ENCODE peak calls at places on chromosomes 6 and 20, in ten cellular contexts. Y is epithelial cell of proximal tubule, S is nephron progenitor cell, G is tibial nerve, K is GM13976, M is uterus, V is HCT116, H is Caco-2, R is endothelial cell, W is AG09319. T is an unnamed sample.

GRCh38 chr6:139161169-139161568 is 26.3 kb downstream of the HECA start:
- DNase-seq in Y (no peak), S (no peak), G (no peak), K (no peak), M (no peak), V (peak), H (no peak), R (no peak), W (no peak), T (peak)

GRCh38 chr20:57918546-57918945 is 208.7 kb upstream of the PMEPA1 start:
- DNase-seq in Y (no peak), S (no peak), G (no peak), K (no peak), M (no peak), V (no peak), H (no peak), R (no peak), W (no peak), T (no peak)

GRCh38 chr20:17617212-17617867 is 47.5 kb downstream of the DSTN start:
- DNase-seq in Y (no peak), S (peak), G (no peak), K (peak), M (peak), V (peak), H (peak), R (peak), W (no peak), T (peak)

GRCh38 chr6:3912366-3913076 is 63.3 kb downstream of the FAM50B start:
- DNase-seq in Y (no peak), S (no peak), G (no peak), K (no peak), M (peak), V (no peak), H (no peak), R (no peak), W (no peak), T (no peak)

GRCh38 chr6:143759666-143760065 is 81.9 kb downstream of the PHACTR2 start:
- DNase-seq in Y (no peak), S (no peak), G (no peak), K (no peak), M (no peak), V (no peak), H (no peak), R (no peak), W (no peak), T (no peak)

GRCh38 chr6:137811121-137811911 is 55.7 kb upstream of the TNFAIP3 start:
- DNase-seq in Y (peak), S (no peak), G (no peak), K (peak), M (peak), V (peak), H (peak), R (peak), W (peak), T (peak)

GRCh38 chr6:126764104-126764503 is 354.4 kb upstream of the RSPO3 start:
- DNase-seq in Y (no peak), S (no peak), G (no peak), K (no peak), M (no peak), V (no peak), H (no peak), R (no peak), W (no peak), T (no peak)

GRCh38 chr6:134230940-134231339 is 87.0 kb downstream of the SGK1 start:
- DNase-seq in Y (no peak), S (no peak), G (no peak), K (no peak), M (no peak), V (no peak), H (no peak), R (no peak), W (no peak), T (no peak)

GRCh38 chr6:56382416-56382940 is 135.1 kb upstream of the COL21A1 start:
- DNase-seq in Y (no peak), S (no peak), G (no peak), K (no peak), M (no peak), V (no peak), H (no peak), R (no peak), W (no peak), T (no peak)

GRCh38 chr20:38751360-38751976 is 3.2 kb downstream of the ACTR5 start:
- DNase-seq in Y (no peak), S (no peak), G (no peak), K (peak), M (no peak), V (peak), H (no peak), R (peak), W (no peak), T (peak)
- TF ChIP-seq CTCF in Y (peak), S (peak), G (peak), K (peak), M (peak), V (peak), H (peak), R (peak), W (peak), T (peak)

DNA sequence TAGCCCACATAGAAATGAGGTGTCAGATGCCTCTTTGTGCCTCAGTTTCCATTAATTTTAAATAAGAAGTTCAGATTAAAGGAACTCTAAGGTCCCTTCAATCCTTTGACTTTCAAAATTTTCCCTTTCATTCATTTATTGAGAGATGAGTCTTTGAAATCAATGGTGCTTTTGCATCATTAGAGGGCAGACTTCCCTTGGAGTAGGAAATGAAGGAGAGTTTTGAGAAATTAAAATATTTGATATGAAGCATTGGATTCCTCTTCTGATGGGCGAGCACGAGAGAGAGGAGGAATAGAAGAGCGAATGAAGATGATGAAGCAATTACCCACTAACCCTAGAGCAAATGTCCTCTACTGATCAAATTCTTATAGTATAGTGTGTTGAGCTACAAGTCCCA is 105.7 kb downstream of the EDN1 start:
- DNase-seq in Y (no peak), S (no peak), G (no peak), K (no peak), M (no peak), V (no peak), H (no peak), R (no peak), W (no peak), T (no peak)
- TF ChIP-seq CTCF in Y (peak), S (no peak), G (no peak), K (no peak), M (no peak), V (no peak), H (peak), R (no peak), W (peak), T (no peak)

GRCh38 chr20:8078528-8078914 is 53.5 kb upstream of the PLCB1 start:
- DNase-seq in Y (no peak), S (no peak), G (no peak), K (no peak), M (no peak), V (no peak), H (no peak), R (no peak), W (no peak), T (no peak)

GRCh38 chr20:8082999-8083398 is 49.1 kb upstream of the PLCB1 start:
- DNase-seq in Y (no peak), S (no peak), G (no peak), K (no peak), M (peak), V (no peak), H (no peak), R (no peak), W (no peak), T (no peak)

GRCh38 chr20:8079976-8080375 is 52.1 kb upstream of the PLCB1 start:
- DNase-seq in Y (no peak), S (no peak), G (no peak), K (no peak), M (no peak), V (no peak), H (no peak), R (no peak), W (no peak), T (no peak)

GRCh38 chr20:8076505-8077498 is 55.3 kb upstream of the PLCB1 start:
- DNase-seq in Y (no peak), S (no peak), G (no peak), K (no peak), M (no peak), V (no peak), H (no peak), R (no peak), W (no peak), T (no peak)

DNA sequence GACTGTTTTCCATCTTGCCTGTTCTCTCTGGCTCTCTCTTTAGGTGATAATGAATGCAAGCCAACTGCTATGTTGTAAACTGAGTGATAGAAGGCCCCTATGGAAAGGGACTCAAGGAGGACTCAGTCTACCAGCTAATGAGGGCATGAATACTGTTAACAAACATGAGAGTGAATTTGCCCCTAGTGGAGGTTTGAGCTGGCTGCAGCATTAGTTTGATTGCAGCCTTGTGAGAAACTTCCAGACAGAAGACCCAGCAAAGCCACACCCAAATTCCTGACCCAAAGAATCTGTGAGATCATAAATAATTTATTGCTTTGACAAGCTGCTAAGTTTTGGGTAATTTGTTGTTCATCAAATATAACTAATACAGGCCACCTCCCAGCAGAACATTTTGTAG is 50.0 kb upstream of the PLCB1 start:
- DNase-seq in Y (no peak), S (no peak), G (no peak), K (no peak), M (no peak), V (peak), H (peak), R (no peak), W (no peak), T (no peak)
- TF ChIP-seq CTCF in Y (peak), S (peak), G (peak), K (no peak), M (no peak), V (peak), H (peak), R (peak), W (peak), T (no peak)

DNA sequence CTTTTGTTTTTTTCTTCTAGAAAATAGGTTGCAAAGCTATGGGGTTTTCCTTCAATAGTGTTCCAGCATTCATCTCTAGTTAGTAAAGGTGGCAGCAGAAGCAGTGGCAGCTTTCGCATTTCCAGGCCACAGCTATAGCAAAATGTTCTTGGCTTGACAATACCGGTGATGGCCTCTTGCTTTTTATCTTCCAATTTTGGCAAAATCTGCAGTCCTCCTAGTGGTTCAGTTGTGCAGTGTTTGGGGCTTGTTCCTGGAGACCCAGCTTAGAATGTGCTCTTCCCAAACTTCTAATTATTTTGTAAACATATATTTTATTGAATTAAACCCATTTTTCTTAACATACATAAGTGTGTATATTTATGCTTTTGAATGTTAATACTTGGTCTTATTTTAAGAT is 370.6 kb upstream of the MAN1A1 start:
- DNase-seq in Y (no peak), S (no peak), G (no peak), K (no peak), M (no peak), V (peak), H (no peak), R (no peak), W (no peak), T (no peak)
- TF ChIP-seq CTCF in Y (peak), S (no peak), G (no peak), K (no peak), M (no peak), V (peak), H (peak), R (peak), W (peak), T (no peak)

GRCh38 chr6:451847-452246 is 60.3 kb downstream of the IRF4 start:
- DNase-seq in Y (no peak), S (no peak), G (no peak), K (no peak), M (no peak), V (no peak), H (no peak), R (no peak), W (no peak), T (no peak)

GRCh38 chr6:452301-453067 is 60.9 kb downstream of the IRF4 start:
- DNase-seq in Y (no peak), S (no peak), G (peak), K (no peak), M (no peak), V (no peak), H (no peak), R (no peak), W (no peak), T (no peak)

GRCh38 chr6:449486-450419 is 58.2 kb downstream of the IRF4 start:
- DNase-seq in Y (no peak), S (no peak), G (no peak), K (no peak), M (no peak), V (no peak), H (no peak), R (no peak), W (no peak), T (no peak)

GRCh38 chr6:453152-453551 is 61.6 kb downstream of the IRF4 start:
- DNase-seq in Y (no peak), S (no peak), G (peak), K (no peak), M (no peak), V (no peak), H (no peak), R (no peak), W (no peak), T (no peak)

GRCh38 chr6:451336-451735 is 59.8 kb downstream of the IRF4 start:
- DNase-seq in Y (no peak), S (no peak), G (no peak), K (no peak), M (no peak), V (no peak), H (no peak), R (no peak), W (no peak), T (no peak)
- TF ChIP-seq CTCF in Y (no peak), S (no peak), G (no peak), K (no peak), M (no peak), V (no peak), H (no peak), R (no peak), W (no peak), T (no peak)

DNA sequence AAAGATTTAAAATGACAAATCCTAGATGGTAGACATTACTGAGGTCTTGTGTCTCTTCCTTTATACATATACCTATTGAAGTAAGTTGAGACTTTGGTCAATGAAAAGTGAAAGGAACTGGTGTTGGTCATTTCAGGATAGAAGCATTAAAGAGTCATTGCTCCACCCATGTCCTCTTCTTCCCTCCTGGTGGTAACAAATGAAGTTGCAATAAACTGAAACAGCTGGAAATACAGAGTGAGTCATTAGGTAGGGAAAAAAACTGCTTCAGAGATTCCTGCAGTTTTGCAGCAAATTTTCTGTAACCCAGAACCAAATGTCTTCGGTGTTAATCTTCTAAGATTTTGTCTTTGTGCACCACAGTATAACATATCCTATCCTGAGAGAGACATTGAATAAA is 447.9 kb downstream of the EYS start:
- DNase-seq in Y (no peak), S (no peak), G (no peak), K (no peak), M (no peak), V (no peak), H (no peak), R (no peak), W (no peak), T (no peak)
- TF ChIP-seq CTCF in Y (peak), S (peak), G (no peak), K (no peak), M (no peak), V (no peak), H (no peak), R (peak), W (no peak), T (no peak)

DNA sequence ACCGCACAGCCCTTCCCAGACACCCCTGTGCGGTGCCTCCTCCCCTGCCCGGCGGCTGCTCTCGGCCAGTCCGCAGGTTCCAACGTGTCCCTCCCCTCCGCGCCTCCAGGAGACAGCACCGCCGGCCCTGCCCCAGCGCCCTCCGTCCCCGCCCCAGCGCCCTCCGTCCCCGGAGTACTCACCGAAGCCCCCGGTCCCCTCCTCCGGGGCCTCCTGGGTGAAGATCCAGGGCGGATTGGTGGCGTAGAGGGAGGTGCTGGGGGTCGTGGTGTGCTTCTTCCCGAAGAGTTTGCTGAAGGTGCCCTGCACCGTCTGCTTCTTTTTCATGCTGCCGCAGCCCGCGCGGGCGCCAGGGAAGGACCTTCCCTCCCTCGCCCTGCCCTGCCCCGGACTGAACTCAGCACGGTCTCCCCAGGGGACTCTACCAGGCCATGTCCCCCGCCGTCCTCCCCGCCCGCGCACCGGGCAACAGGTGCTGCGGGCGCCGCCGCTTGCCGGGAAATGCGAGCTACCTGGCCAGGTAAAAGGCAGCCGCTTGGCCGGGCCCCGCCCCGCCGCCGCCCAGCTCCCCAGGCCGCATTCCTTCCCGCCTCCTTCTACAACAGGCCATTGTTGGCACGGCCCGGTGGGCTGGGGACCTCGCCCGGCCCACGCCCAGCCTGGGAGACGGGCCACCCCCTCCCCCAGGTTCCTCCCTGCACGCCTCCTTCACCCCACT is at the start of gene C6orf132:
- DNase-seq in Y (no peak), S (peak), G (no peak), K (no peak), M (no peak), V (no peak), H (peak), R (peak), W (no peak), T (peak)
- TF ChIP-seq CTCF in Y (no peak), S (no peak), G (no peak), K (no peak), M (no peak), V (no peak), H (peak), R (no peak), W (peak), T (no peak)

DNA sequence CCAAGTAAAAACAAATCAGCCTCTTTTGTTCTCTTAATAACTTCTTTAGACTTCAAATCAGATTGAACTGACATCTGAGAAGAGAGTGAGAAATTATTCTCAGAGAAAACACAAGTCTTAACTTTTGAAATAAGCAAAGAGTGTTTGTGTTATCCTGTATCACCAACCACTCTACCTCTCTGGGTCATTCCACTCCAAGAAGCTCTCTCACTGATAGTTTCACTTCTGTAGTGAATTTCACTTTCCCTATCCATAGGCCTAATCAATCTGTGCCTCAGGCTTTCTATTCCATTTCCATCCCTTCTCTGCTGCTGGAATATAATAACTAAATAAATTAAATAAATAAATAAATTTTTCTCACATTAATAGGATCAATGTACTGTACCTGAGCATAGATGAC is 235.0 kb downstream of the HTR1B start:
- DNase-seq in Y (no peak), S (no peak), G (no peak), K (no peak), M (no peak), V (no peak), H (no peak), R (no peak), W (no peak), T (no peak)
- TF ChIP-seq CTCF in Y (no peak), S (no peak), G (no peak), K (no peak), M (no peak), V (no peak), H (no peak), R (no peak), W (no peak), T (no peak)

GRCh38 chr20:23063573-23063972 is 14.1 kb upstream of the THBD start:
- DNase-seq in Y (no peak), S (no peak), G (no peak), K (no peak), M (no peak), V (no peak), H (no peak), R (no peak), W (no peak), T (no peak)

GRCh38 chr20:23060629-23061028 is 11.2 kb upstream of the THBD start:
- DNase-seq in Y (no peak), S (no peak), G (no peak), K (no peak), M (no peak), V (no peak), H (no peak), R (no peak), W (no peak), T (no peak)

GRCh38 chr20:23061262-23061661 is 11.8 kb upstream of the THBD start:
- DNase-seq in Y (no peak), S (no peak), G (no peak), K (no peak), M (no peak), V (no peak), H (no peak), R (no peak), W (no peak), T (no peak)

GRCh38 chr20:23062632-23063031 is 13.2 kb upstream of the THBD start:
- DNase-seq in Y (no peak), S (no peak), G (no peak), K (no peak), M (no peak), V (no peak), H (no peak), R (no peak), W (no peak), T (no peak)

DNA sequence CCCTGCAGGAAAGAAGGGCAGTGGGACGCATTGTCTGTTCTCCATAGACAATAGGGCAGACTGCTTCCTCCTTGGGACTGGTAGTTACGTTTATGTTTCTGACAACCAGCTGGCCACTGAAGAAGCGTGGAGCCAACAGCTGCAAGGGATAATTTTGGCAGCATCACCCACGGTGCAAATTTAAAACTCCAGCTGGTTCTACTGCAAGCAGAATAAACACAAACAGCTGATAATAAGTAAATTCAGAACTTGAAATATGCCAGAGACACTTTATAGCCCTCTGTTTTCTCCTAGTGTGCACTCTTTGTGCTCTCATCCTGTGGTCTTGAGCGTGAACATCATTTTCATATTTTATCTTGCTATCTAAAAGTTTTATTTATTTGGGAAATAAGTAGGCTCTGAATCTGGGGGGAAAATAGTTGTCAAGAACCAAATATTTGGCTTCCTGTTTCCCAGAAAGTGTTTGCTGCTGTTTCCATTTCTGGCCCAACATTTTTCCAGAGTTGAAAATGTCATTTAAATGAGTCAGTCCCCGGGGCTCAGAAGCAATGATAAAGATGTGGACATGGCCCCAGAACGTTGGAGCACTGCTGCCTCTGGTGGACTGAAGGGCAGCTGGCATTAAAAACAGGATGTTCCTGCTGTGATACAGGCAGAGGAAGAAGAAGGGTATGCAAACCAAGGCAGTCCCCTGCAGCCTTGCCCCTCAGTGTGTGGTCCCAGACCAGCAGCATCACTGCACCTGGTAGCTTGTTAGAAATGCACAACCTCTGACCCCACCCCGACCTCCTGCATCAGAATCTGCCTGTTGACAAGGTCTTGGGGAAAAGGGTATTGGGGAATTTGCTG is 12.5 kb upstream of the THBD start:
- DNase-seq in Y (no peak), S (no peak), G (no peak), K (no peak), M (peak), V (no peak), H (peak), R (no peak), W (no peak), T (no peak)
- TF ChIP-seq CTCF in Y (peak), S (peak), G (peak), K (no peak), M (peak), V (peak), H (peak), R (no peak), W (peak), T (no peak)